ENCODE peak calls at places on chromosomes 13 and 19, in six cellular contexts. F is NCI-H1436, K is globus pallidus, N is bronchial epithelial cell, D is osteocyte, S is mucosa of descending colon. C is an unnamed sample.

GRCh38 chr13:100550433-100550832 is 38.2 kb downstream of the GGACT start:
- DNase-seq in F (no peak), K (peak), N (no peak), D (peak), S (no peak), C (no peak)

GRCh38 chr13:30346159-30346788 is 38.9 kb upstream of the KATNAL1 start:
- DNase-seq in F (no peak), K (no peak), N (no peak), D (no peak), S (peak), C (no peak)

GRCh38 chr19:31459430-31459829 is 110.2 kb upstream of the TSHZ3 start:
- DNase-seq in F (no peak), K (no peak), N (no peak), D (no peak), S (no peak), C (no peak)

GRCh38 chr19:43412441-43412840 is 2.2 kb upstream of the TEX101 start:
- DNase-seq in F (no peak), K (no peak), N (no peak), D (peak), S (no peak), C (no peak)

GRCh38 chr13:110373617-110374016 is 66.5 kb downstream of the COL4A2 start:
- DNase-seq in F (no peak), K (no peak), N (no peak), D (no peak), S (no peak), C (no peak)

GRCh38 chr19:50817941-50818858 is 5.4 kb downstream of the KLK1 start:
- DNase-seq in F (peak), K (no peak), N (no peak), D (no peak), S (peak), C (peak)

GRCh38 chr19:41588497-41589209 is 12.7 kb downstream of the CEACAM21 start:
- DNase-seq in F (no peak), K (no peak), N (peak), D (no peak), S (no peak), C (peak)

GRCh38 chr19:6108721-6109633 is 1.3 kb downstream of the RFX2 start:
- DNase-seq in F (no peak), K (no peak), N (peak), D (no peak), S (peak), C (no peak)

GRCh38 chr13:78382481-78382880 is 220.9 kb downstream of the POU4F1 start:
- DNase-seq in F (no peak), K (no peak), N (no peak), D (no peak), S (no peak), C (no peak)

GRCh38 chr19:40688987-40689338 is 1.5 kb downstream of the NUMBL start:
- DNase-seq in F (no peak), K (no peak), N (peak), D (no peak), S (no peak), C (no peak)

GRCh38 chr19:46654621-46655152 is 6.3 kb downstream of the DACT3 start:
- DNase-seq in F (no peak), K (peak), N (no peak), D (no peak), S (no peak), C (no peak)

GRCh38 chr19:14395710-14396338 is 14.6 kb downstream of the ADGRE5 start:
- DNase-seq in F (no peak), K (no peak), N (no peak), D (no peak), S (no peak), C (no peak)

GRCh38 chr13:102440259-102440936 is 38.5 kb upstream of the FGF14 start:
- DNase-seq in F (no peak), K (no peak), N (peak), D (no peak), S (peak), C (peak)

GRCh38 chr19:50383307-50383851 is 768 bp upstream of the POLD1 start:
- DNase-seq in F (no peak), K (no peak), N (no peak), D (no peak), S (no peak), C (no peak)

GRCh38 chr13:101170306-101170705 is 246.0 kb downstream of the NALCN start:
- DNase-seq in F (no peak), K (no peak), N (no peak), D (no peak), S (no peak), C (no peak)

GRCh38 chr13:49610176-49610575 is 18.1 kb upstream of the ARL11 start:
- DNase-seq in F (no peak), K (no peak), N (no peak), D (no peak), S (no peak), C (no peak)

GRCh38 chr13:80341771-80342271 is 895 bp upstream of the SPRY2 start:
- DNase-seq in F (peak), K (peak), N (peak), D (no peak), S (peak), C (peak)

GRCh38 chr13:113934576-113934975 is 39.3 kb downstream of the C13orf46 start:
- DNase-seq in F (no peak), K (no peak), N (no peak), D (no peak), S (peak), C (no peak)

GRCh38 chr13:97367427-97367826 is 66.5 kb upstream of the RAP2A start:
- DNase-seq in F (no peak), K (no peak), N (no peak), D (no peak), S (no peak), C (peak)

GRCh38 chr19:32581704-32582164 is 744 bp downstream of the PDCD5 start:
- DNase-seq in F (no peak), K (no peak), N (peak), D (no peak), S (no peak), C (peak)

GRCh38 chr13:23696610-23697009 is 126.4 kb downstream of the TNFRSF19 start:
- DNase-seq in F (no peak), K (no peak), N (no peak), D (no peak), S (no peak), C (no peak)

GRCh38 chr13:73092831-73093230 is 34.0 kb downstream of the KLF5 start:
- DNase-seq in F (no peak), K (no peak), N (no peak), D (no peak), S (no peak), C (no peak)

GRCh38 chr13:80141114-80141849 is 199.6 kb downstream of the SPRY2 start:
- DNase-seq in F (no peak), K (peak), N (no peak), D (no peak), S (no peak), C (no peak)

GRCh38 chr19:2686347-2686746 is 16.1 kb downstream of the GNG7 start:
- DNase-seq in F (no peak), K (no peak), N (no peak), D (no peak), S (no peak), C (no peak)

GRCh38 chr19:8041553-8041952 is 11.0 kb upstream of the CCL25 start:
- DNase-seq in F (no peak), K (no peak), N (no peak), D (no peak), S (no peak), C (no peak)

GRCh38 chr13:29799041-29799440 is 51.4 kb downstream of the UBL3 start:
- DNase-seq in F (no peak), K (no peak), N (no peak), D (no peak), S (no peak), C (peak)

GRCh38 chr13:45292176-45292575 is 48.8 kb downstream of the TPT1 start:
- DNase-seq in F (no peak), K (no peak), N (peak), D (no peak), S (no peak), C (peak)

GRCh38 chr13:21735621-21736401 is 64.9 kb downstream of the FGF9 start:
- DNase-seq in F (peak), K (no peak), N (no peak), D (no peak), S (no peak), C (no peak)

GRCh38 chr19:6378036-6378435 is 2.3 kb upstream of the PSPN start:
- DNase-seq in F (no peak), K (no peak), N (no peak), D (no peak), S (no peak), C (no peak)

GRCh38 chr19:50002386-50002960 is 22.7 kb downstream of the VRK3 start:
- DNase-seq in F (no peak), K (no peak), N (no peak), D (no peak), S (no peak), C (no peak)

GRCh38 chr13:109131698-109132257 is 502.4 kb downstream of the MYO16 start:
- DNase-seq in F (no peak), K (peak), N (no peak), D (no peak), S (no peak), C (no peak)

GRCh38 chr13:38686635-38687245 is at the start of gene FREM2:
- DNase-seq in F (peak), K (peak), N (peak), D (no peak), S (peak), C (peak)

GRCh38 chr19:2469102-2469914 is 6.6 kb upstream of the GADD45B start:
- DNase-seq in F (no peak), K (no peak), N (peak), D (no peak), S (no peak), C (peak)

GRCh38 chr13:50200988-50201387 is 185.7 kb downstream of the KCNRG start:
- DNase-seq in F (no peak), K (no peak), N (peak), D (no peak), S (no peak), C (no peak)